ENCODE peak calls at places on chromosomes 16 and 17, in nine cellular contexts. One of them, this sample, is unnamed.
A peak's percentile ranks its signal among the peaks of the same experiment; 100 is the strongest.

GRCh38 chr17:60149691-60150582 is at the start of gene CA4:
- ATAC-seq in K562: peak; percentile 32
- ATAC-seq in pancreas: peak; percentile 43
- ATAC-seq in Right ventricle myocardium superior: peak; percentile 42
- ATAC-seq in stimulated activated memory B cell treated with anti-CD40 and anti-IgM and Interleukin-4, amounts not matched to agents 10 μg/mL and 1 μg/mL and 100 μg/mL, for 72 hours: peak; percentile 3
- ATAC-seq in upper lobe of right lung: peak; percentile 50
- ATAC-seq in left lung: no peak
- ATAC-seq in upper lobe of left lung: peak; percentile 6
- ATAC-seq in psoas muscle: no peak
- ATAC-seq in this sample: no peak

GRCh38 chr16:81817296-81817695 is 38.2 kb downstream of the PLCG2 start:
- ATAC-seq in Right ventricle myocardium superior: no peak
- ATAC-seq in pancreas: no peak
- ATAC-seq in upper lobe of right lung: no peak
- ATAC-seq in upper lobe of left lung: no peak
- ATAC-seq in left lung: no peak
- ATAC-seq in psoas muscle: no peak
- ATAC-seq in K562: no peak
- ATAC-seq in stimulated activated memory B cell treated with anti-CD40 and anti-IgM and Interleukin-4, amounts not matched to agents 10 μg/mL and 1 μg/mL and 100 μg/mL, for 72 hours: peak; percentile 49
- ATAC-seq in this sample: no peak

GRCh38 chr17:9389116-9389515 is 186.5 kb downstream of the STX8 start:
- ATAC-seq in upper lobe of right lung: peak; percentile 94
- ATAC-seq in upper lobe of left lung: peak; percentile 52
- ATAC-seq in pancreas: peak; percentile 98
- ATAC-seq in Right ventricle myocardium superior: no peak
- ATAC-seq in psoas muscle: peak; percentile 78
- ATAC-seq in K562: no peak
- ATAC-seq in stimulated activated memory B cell treated with anti-CD40 and anti-IgM and Interleukin-4, amounts not matched to agents 10 μg/mL and 1 μg/mL and 100 μg/mL, for 72 hours: peak; percentile 87
- ATAC-seq in left lung: peak; percentile 98
- ATAC-seq in this sample: no peak

GRCh38 chr17:61372436-61372835 is 27.2 kb upstream of the TBX2 start:
- ATAC-seq in psoas muscle: no peak
- ATAC-seq in upper lobe of left lung: no peak
- ATAC-seq in Right ventricle myocardium superior: no peak
- ATAC-seq in upper lobe of right lung: no peak
- ATAC-seq in left lung: no peak
- ATAC-seq in pancreas: no peak
- ATAC-seq in K562: no peak
- ATAC-seq in stimulated activated memory B cell treated with anti-CD40 and anti-IgM and Interleukin-4, amounts not matched to agents 10 μg/mL and 1 μg/mL and 100 μg/mL, for 72 hours: no peak
- ATAC-seq in this sample: no peak

GRCh38 chr17:28717578-28718316 is at the start of gene RAB34:
- ATAC-seq in upper lobe of right lung: peak; percentile 66
- ATAC-seq in K562: no peak
- ATAC-seq in left lung: peak; percentile 63
- ATAC-seq in upper lobe of left lung: peak; percentile 70
- ATAC-seq in Right ventricle myocardium superior: peak; percentile 31
- ATAC-seq in stimulated activated memory B cell treated with anti-CD40 and anti-IgM and Interleukin-4, amounts not matched to agents 10 μg/mL and 1 μg/mL and 100 μg/mL, for 72 hours: peak; percentile 2
- ATAC-seq in pancreas: peak; percentile 1
- ATAC-seq in psoas muscle: peak; percentile 13
- ATAC-seq in this sample: peak; percentile 57

GRCh38 chr17:37518816-37519215 is 29.1 kb downstream of the DUSP14 start:
- ATAC-seq in pancreas: no peak
- ATAC-seq in left lung: no peak
- ATAC-seq in upper lobe of right lung: no peak
- ATAC-seq in psoas muscle: no peak
- ATAC-seq in stimulated activated memory B cell treated with anti-CD40 and anti-IgM and Interleukin-4, amounts not matched to agents 10 μg/mL and 1 μg/mL and 100 μg/mL, for 72 hours: no peak
- ATAC-seq in upper lobe of left lung: no peak
- ATAC-seq in Right ventricle myocardium superior: no peak
- ATAC-seq in K562: no peak
- ATAC-seq in this sample: no peak

GRCh38 chr16:50284131-50284911 is 18.0 kb downstream of the ADCY7 start:
- ATAC-seq in Right ventricle myocardium superior: peak; percentile 34
- ATAC-seq in upper lobe of left lung: peak; percentile 38
- ATAC-seq in upper lobe of right lung: peak; percentile 69
- ATAC-seq in stimulated activated memory B cell treated with anti-CD40 and anti-IgM and Interleukin-4, amounts not matched to agents 10 μg/mL and 1 μg/mL and 100 μg/mL, for 72 hours: no peak
- ATAC-seq in K562: no peak
- ATAC-seq in left lung: peak; percentile 77
- ATAC-seq in pancreas: peak; percentile 32
- ATAC-seq in psoas muscle: no peak
- ATAC-seq in this sample: no peak

GRCh38 chr17:43791589-43791988 is 11.4 kb downstream of the CFAP97D1 start:
- ATAC-seq in left lung: peak; percentile 40
- ATAC-seq in upper lobe of right lung: peak; percentile 76
- ATAC-seq in upper lobe of left lung: no peak
- ATAC-seq in K562: peak; percentile 91
- ATAC-seq in pancreas: peak; percentile 97
- ATAC-seq in psoas muscle: peak; percentile 69
- ATAC-seq in Right ventricle myocardium superior: peak; percentile 53
- ATAC-seq in stimulated activated memory B cell treated with anti-CD40 and anti-IgM and Interleukin-4, amounts not matched to agents 10 μg/mL and 1 μg/mL and 100 μg/mL, for 72 hours: no peak
- ATAC-seq in this sample: no peak

GRCh38 chr17:67294451-67295199 is 49.6 kb upstream of the HELZ start:
- ATAC-seq in pancreas: no peak
- ATAC-seq in K562: no peak
- ATAC-seq in psoas muscle: no peak
- ATAC-seq in upper lobe of right lung: no peak
- ATAC-seq in Right ventricle myocardium superior: no peak
- ATAC-seq in left lung: no peak
- ATAC-seq in stimulated activated memory B cell treated with anti-CD40 and anti-IgM and Interleukin-4, amounts not matched to agents 10 μg/mL and 1 μg/mL and 100 μg/mL, for 72 hours: no peak
- ATAC-seq in upper lobe of left lung: no peak
- ATAC-seq in this sample: no peak

GRCh38 chr17:19304209-19304608 is 58.3 kb downstream of the B9D1 start:
- ATAC-seq in upper lobe of left lung: peak; percentile 85
- ATAC-seq in left lung: peak; percentile 58
- ATAC-seq in psoas muscle: peak; percentile 29
- ATAC-seq in pancreas: peak; percentile 84
- ATAC-seq in Right ventricle myocardium superior: peak; percentile 57
- ATAC-seq in upper lobe of right lung: peak; percentile 84
- ATAC-seq in K562: peak; percentile 94
- ATAC-seq in stimulated activated memory B cell treated with anti-CD40 and anti-IgM and Interleukin-4, amounts not matched to agents 10 μg/mL and 1 μg/mL and 100 μg/mL, for 72 hours: no peak
- ATAC-seq in this sample: peak; percentile 71

GRCh38 chr16:54812229-54812628 is 118.4 kb upstream of the IRX5 start:
- ATAC-seq in upper lobe of left lung: no peak
- ATAC-seq in Right ventricle myocardium superior: no peak
- ATAC-seq in K562: no peak
- ATAC-seq in pancreas: no peak
- ATAC-seq in stimulated activated memory B cell treated with anti-CD40 and anti-IgM and Interleukin-4, amounts not matched to agents 10 μg/mL and 1 μg/mL and 100 μg/mL, for 72 hours: no peak
- ATAC-seq in left lung: peak; percentile 54
- ATAC-seq in upper lobe of right lung: no peak
- ATAC-seq in psoas muscle: no peak
- ATAC-seq in this sample: no peak

GRCh38 chr17:74241434-74241833 is 28.1 kb downstream of the TTYH2 start:
- ATAC-seq in upper lobe of left lung: peak; percentile 71
- ATAC-seq in Right ventricle myocardium superior: peak; percentile 35
- ATAC-seq in psoas muscle: no peak
- ATAC-seq in left lung: peak; percentile 66
- ATAC-seq in pancreas: peak; percentile 66
- ATAC-seq in upper lobe of right lung: peak; percentile 77
- ATAC-seq in stimulated activated memory B cell treated with anti-CD40 and anti-IgM and Interleukin-4, amounts not matched to agents 10 μg/mL and 1 μg/mL and 100 μg/mL, for 72 hours: no peak
- ATAC-seq in K562: no peak
- ATAC-seq in this sample: no peak

GRCh38 chr17:35094902-35095301 is 24.8 kb downstream of the RAD51D start:
- ATAC-seq in Right ventricle myocardium superior: peak; percentile 31
- ATAC-seq in K562: no peak
- ATAC-seq in upper lobe of left lung: peak; percentile 70
- ATAC-seq in stimulated activated memory B cell treated with anti-CD40 and anti-IgM and Interleukin-4, amounts not matched to agents 10 μg/mL and 1 μg/mL and 100 μg/mL, for 72 hours: no peak
- ATAC-seq in psoas muscle: peak; percentile 56
- ATAC-seq in left lung: peak; percentile 57
- ATAC-seq in upper lobe of right lung: no peak
- ATAC-seq in pancreas: no peak
- ATAC-seq in this sample: peak; percentile 53

GRCh38 chr16:46885960-46886763 is 2.0 kb downstream of the GPT2 start:
- ATAC-seq in stimulated activated memory B cell treated with anti-CD40 and anti-IgM and Interleukin-4, amounts not matched to agents 10 μg/mL and 1 μg/mL and 100 μg/mL, for 72 hours: no peak
- ATAC-seq in K562: no peak
- ATAC-seq in upper lobe of left lung: no peak
- ATAC-seq in Right ventricle myocardium superior: no peak
- ATAC-seq in left lung: no peak
- ATAC-seq in upper lobe of right lung: no peak
- ATAC-seq in psoas muscle: peak; percentile 18
- ATAC-seq in pancreas: peak; percentile 17
- ATAC-seq in this sample: no peak

GRCh38 chr17:29753845-29754439 is 131.2 kb upstream of the CORO6 start:
- ATAC-seq in left lung: no peak
- ATAC-seq in pancreas: no peak
- ATAC-seq in psoas muscle: no peak
- ATAC-seq in stimulated activated memory B cell treated with anti-CD40 and anti-IgM and Interleukin-4, amounts not matched to agents 10 μg/mL and 1 μg/mL and 100 μg/mL, for 72 hours: peak; percentile 88
- ATAC-seq in upper lobe of right lung: no peak
- ATAC-seq in Right ventricle myocardium superior: no peak
- ATAC-seq in K562: no peak
- ATAC-seq in upper lobe of left lung: no peak
- ATAC-seq in this sample: no peak

GRCh38 chr17:36825113-36825955 is 111.9 kb upstream of the LHX1 start:
- ATAC-seq in Right ventricle myocardium superior: no peak
- ATAC-seq in psoas muscle: no peak
- ATAC-seq in pancreas: no peak
- ATAC-seq in stimulated activated memory B cell treated with anti-CD40 and anti-IgM and Interleukin-4, amounts not matched to agents 10 μg/mL and 1 μg/mL and 100 μg/mL, for 72 hours: peak; percentile 20
- ATAC-seq in left lung: no peak
- ATAC-seq in upper lobe of left lung: no peak
- ATAC-seq in K562: no peak
- ATAC-seq in upper lobe of right lung: no peak
- ATAC-seq in this sample: no peak

GRCh38 chr17:72255481-72255880 is 134.7 kb downstream of the SOX9 start:
- ATAC-seq in left lung: no peak
- ATAC-seq in pancreas: no peak
- ATAC-seq in psoas muscle: no peak
- ATAC-seq in stimulated activated memory B cell treated with anti-CD40 and anti-IgM and Interleukin-4, amounts not matched to agents 10 μg/mL and 1 μg/mL and 100 μg/mL, for 72 hours: no peak
- ATAC-seq in upper lobe of right lung: no peak
- ATAC-seq in Right ventricle myocardium superior: no peak
- ATAC-seq in upper lobe of left lung: no peak
- ATAC-seq in K562: no peak
- ATAC-seq in this sample: no peak